ENCODE peak calls at places on chromosomes 6 and 20, in seven cellular contexts. X, U, Q, H, B, A and I are unnamed samples.

GRCh38 chr6:139126255-139126654 is 8.6 kb upstream of the HECA start:
- DNase-seq in X (no peak), U (no peak), Q (no peak), H (peak), B (no peak), A (no peak), I (no peak)

GRCh38 chr6:88670369-88670768 is 293.0 kb downstream of the RNGTT start:
- DNase-seq in X (no peak), U (no peak), Q (no peak), H (no peak), B (no peak), A (no peak), I (no peak)

GRCh38 chr6:701215-701614 is 8.3 kb upstream of the EXOC2 start:
- DNase-seq in X (no peak), U (no peak), Q (no peak), H (no peak), B (no peak), A (no peak), I (no peak)

GRCh38 chr6:53312355-53312754 is 36.4 kb downstream of the ELOVL5 start:
- DNase-seq in X (no peak), U (no peak), Q (no peak), H (no peak), B (no peak), A (no peak), I (no peak)

GRCh38 chr20:8082999-8083398 is 49.1 kb upstream of the PLCB1 start:
- DNase-seq in X (no peak), U (no peak), Q (no peak), H (peak), B (no peak), A (no peak), I (no peak)

GRCh38 chr20:17490501-17490900 is 40.7 kb downstream of the BFSP1 start:
- DNase-seq in X (no peak), U (no peak), Q (no peak), H (no peak), B (no peak), A (no peak), I (no peak)

GRCh38 chr6:129497591-129498555 is 212.1 kb downstream of the ARHGAP18 start:
- DNase-seq in X (no peak), U (no peak), Q (no peak), H (no peak), B (no peak), A (no peak), I (no peak)

GRCh38 chr6:130760006-130760405 is 67.2 kb upstream of the SMLR1 start:
- DNase-seq in X (no peak), U (no peak), Q (no peak), H (peak), B (no peak), A (peak), I (no peak)

GRCh38 chr20:63772781-63773520 is 33.4 kb downstream of the SLC2A4RG start:
- DNase-seq in X (no peak), U (no peak), Q (peak), H (no peak), B (no peak), A (no peak), I (no peak)

GRCh38 chr20:44883214-44883902 is 2.1 kb upstream of the YWHAB start:
- DNase-seq in X (no peak), U (no peak), Q (no peak), H (no peak), B (no peak), A (no peak), I (no peak)

GRCh38 chr6:8940356-8940755 is 505.0 kb upstream of the SLC35B3 start:
- DNase-seq in X (no peak), U (no peak), Q (no peak), H (no peak), B (no peak), A (no peak), I (no peak)

GRCh38 chr6:159761135-159761872 is 541 bp upstream of the ACAT2 start:
- DNase-seq in X (peak), U (no peak), Q (peak), H (no peak), B (no peak), A (no peak), I (no peak)

GRCh38 chr6:137264308-137265075 is 45.3 kb upstream of the IFNGR1 start:
- DNase-seq in X (no peak), U (no peak), Q (no peak), H (no peak), B (no peak), A (no peak), I (no peak)